ENCODE peak calls at places on chromosomes 3 and 15, in nine cellular contexts. One of them, this sample, is unnamed.

GRCh38 chr3:49869525-49870126 is at the start of gene CAMKV:
- DNase-seq in NCI-H1092: peak
- DNase-seq in hepatocyte: peak
- DNase-seq in stimulated activated CD4-positive, alpha-beta T cell treated with anti-CD3 and anti-CD28 coated beads, Interleukin-1b, Interleukin-23, amount 100 ng/mL, for 4 hours: no peak
- DNase-seq in activated B cell treated with CpG ODN at 0.5 μM for 24 hours: peak
- DNase-seq in kidney: no peak
- DNase-seq in NCI-H1105: no peak
- DNase-seq in kidney glomerular epithelial cell: no peak
- DNase-seq in kidney epithelial cell: no peak
- DNase-seq in this sample: no peak

GRCh38 chr3:149371001-149371722 is 6.3 kb downstream of the TM4SF1 start:
- DNase-seq in kidney: no peak
- DNase-seq in hepatocyte: peak
- DNase-seq in kidney glomerular epithelial cell: no peak
- DNase-seq in kidney epithelial cell: no peak
- DNase-seq in NCI-H1105: no peak
- DNase-seq in stimulated activated CD4-positive, alpha-beta T cell treated with anti-CD3 and anti-CD28 coated beads, Interleukin-1b, Interleukin-23, amount 100 ng/mL, for 4 hours: no peak
- DNase-seq in NCI-H1092: no peak
- DNase-seq in activated B cell treated with CpG ODN at 0.5 μM for 24 hours: no peak
- DNase-seq in this sample: no peak

GRCh38 chr15:68492855-68493254 is 60.9 kb upstream of the ITGA11 start:
- DNase-seq in kidney glomerular epithelial cell: peak
- DNase-seq in NCI-H1105: no peak
- DNase-seq in kidney epithelial cell: no peak
- DNase-seq in hepatocyte: no peak
- DNase-seq in activated B cell treated with CpG ODN at 0.5 μM for 24 hours: no peak
- DNase-seq in kidney: no peak
- DNase-seq in stimulated activated CD4-positive, alpha-beta T cell treated with anti-CD3 and anti-CD28 coated beads, Interleukin-1b, Interleukin-23, amount 100 ng/mL, for 4 hours: no peak
- DNase-seq in NCI-H1092: no peak
- DNase-seq in this sample: no peak

GRCh38 chr15:42157981-42158765 is 1.7 kb upstream of the PLA2G4F start:
- DNase-seq in activated B cell treated with CpG ODN at 0.5 μM for 24 hours: no peak
- DNase-seq in NCI-H1092: no peak
- DNase-seq in hepatocyte: no peak
- DNase-seq in NCI-H1105: no peak
- DNase-seq in kidney glomerular epithelial cell: peak
- DNase-seq in kidney epithelial cell: no peak
- DNase-seq in stimulated activated CD4-positive, alpha-beta T cell treated with anti-CD3 and anti-CD28 coated beads, Interleukin-1b, Interleukin-23, amount 100 ng/mL, for 4 hours: no peak
- DNase-seq in kidney: no peak
- DNase-seq in this sample: no peak

GRCh38 chr3:109050591-109051167 is 67.3 kb downstream of the MORC1 start:
- DNase-seq in NCI-H1105: no peak
- DNase-seq in stimulated activated CD4-positive, alpha-beta T cell treated with anti-CD3 and anti-CD28 coated beads, Interleukin-1b, Interleukin-23, amount 100 ng/mL, for 4 hours: no peak
- DNase-seq in NCI-H1092: no peak
- DNase-seq in activated B cell treated with CpG ODN at 0.5 μM for 24 hours: no peak
- DNase-seq in kidney epithelial cell: no peak
- DNase-seq in kidney glomerular epithelial cell: peak
- DNase-seq in kidney: no peak
- DNase-seq in hepatocyte: peak
- DNase-seq in this sample: peak

GRCh38 chr15:76109046-76109445 is 49.3 kb downstream of the TMEM266 start:
- DNase-seq in NCI-H1092: no peak
- DNase-seq in kidney: no peak
- DNase-seq in kidney glomerular epithelial cell: no peak
- DNase-seq in kidney epithelial cell: no peak
- DNase-seq in stimulated activated CD4-positive, alpha-beta T cell treated with anti-CD3 and anti-CD28 coated beads, Interleukin-1b, Interleukin-23, amount 100 ng/mL, for 4 hours: no peak
- DNase-seq in activated B cell treated with CpG ODN at 0.5 μM for 24 hours: no peak
- DNase-seq in NCI-H1105: no peak
- DNase-seq in hepatocyte: no peak
- DNase-seq in this sample: no peak

GRCh38 chr3:102460579-102460978 is 25.8 kb downstream of the ZPLD1 start:
- DNase-seq in NCI-H1092: no peak
- DNase-seq in activated B cell treated with CpG ODN at 0.5 μM for 24 hours: no peak
- DNase-seq in kidney epithelial cell: no peak
- DNase-seq in kidney: no peak
- DNase-seq in NCI-H1105: no peak
- DNase-seq in kidney glomerular epithelial cell: no peak
- DNase-seq in hepatocyte: no peak
- DNase-seq in stimulated activated CD4-positive, alpha-beta T cell treated with anti-CD3 and anti-CD28 coated beads, Interleukin-1b, Interleukin-23, amount 100 ng/mL, for 4 hours: no peak
- DNase-seq in this sample: no peak

GRCh38 chr15:65421360-65422215 is 1.2 kb downstream of the IGDCC4 start:
- DNase-seq in hepatocyte: peak
- DNase-seq in kidney glomerular epithelial cell: no peak
- DNase-seq in kidney: no peak
- DNase-seq in activated B cell treated with CpG ODN at 0.5 μM for 24 hours: no peak
- DNase-seq in NCI-H1092: no peak
- DNase-seq in kidney epithelial cell: no peak
- DNase-seq in NCI-H1105: peak
- DNase-seq in stimulated activated CD4-positive, alpha-beta T cell treated with anti-CD3 and anti-CD28 coated beads, Interleukin-1b, Interleukin-23, amount 100 ng/mL, for 4 hours: no peak
- DNase-seq in this sample: peak

GRCh38 chr3:168864107-168865021 is 768.6 kb upstream of the GOLIM4 start:
- DNase-seq in activated B cell treated with CpG ODN at 0.5 μM for 24 hours: no peak
- DNase-seq in kidney epithelial cell: no peak
- DNase-seq in kidney glomerular epithelial cell: no peak
- DNase-seq in hepatocyte: no peak
- DNase-seq in stimulated activated CD4-positive, alpha-beta T cell treated with anti-CD3 and anti-CD28 coated beads, Interleukin-1b, Interleukin-23, amount 100 ng/mL, for 4 hours: no peak
- DNase-seq in NCI-H1105: no peak
- DNase-seq in NCI-H1092: no peak
- DNase-seq in kidney: no peak
- DNase-seq in this sample: no peak

GRCh38 chr3:122583770-122584169 is 6.3 kb downstream of the PARP15 start:
- DNase-seq in NCI-H1105: no peak
- DNase-seq in kidney: no peak
- DNase-seq in kidney epithelial cell: no peak
- DNase-seq in NCI-H1092: no peak
- DNase-seq in hepatocyte: no peak
- DNase-seq in activated B cell treated with CpG ODN at 0.5 μM for 24 hours: no peak
- DNase-seq in stimulated activated CD4-positive, alpha-beta T cell treated with anti-CD3 and anti-CD28 coated beads, Interleukin-1b, Interleukin-23, amount 100 ng/mL, for 4 hours: no peak
- DNase-seq in kidney glomerular epithelial cell: no peak
- DNase-seq in this sample: no peak

GRCh38 chr15:56295433-56295832 is 51.8 kb upstream of the RFX7 start:
- DNase-seq in kidney glomerular epithelial cell: no peak
- DNase-seq in activated B cell treated with CpG ODN at 0.5 μM for 24 hours: no peak
- DNase-seq in NCI-H1092: no peak
- DNase-seq in stimulated activated CD4-positive, alpha-beta T cell treated with anti-CD3 and anti-CD28 coated beads, Interleukin-1b, Interleukin-23, amount 100 ng/mL, for 4 hours: no peak
- DNase-seq in NCI-H1105: no peak
- DNase-seq in kidney epithelial cell: no peak
- DNase-seq in kidney: no peak
- DNase-seq in hepatocyte: no peak
- DNase-seq in this sample: no peak

GRCh38 chr15:51775967-51776816 is 24.8 kb downstream of the TMOD2 start:
- DNase-seq in kidney epithelial cell: no peak
- DNase-seq in hepatocyte: peak
- DNase-seq in stimulated activated CD4-positive, alpha-beta T cell treated with anti-CD3 and anti-CD28 coated beads, Interleukin-1b, Interleukin-23, amount 100 ng/mL, for 4 hours: no peak
- DNase-seq in kidney glomerular epithelial cell: peak
- DNase-seq in NCI-H1092: no peak
- DNase-seq in kidney: no peak
- DNase-seq in NCI-H1105: no peak
- DNase-seq in activated B cell treated with CpG ODN at 0.5 μM for 24 hours: no peak
- DNase-seq in this sample: peak

GRCh38 chr3:27910456-27910855 is 188.3 kb upstream of the EOMES start:
- DNase-seq in stimulated activated CD4-positive, alpha-beta T cell treated with anti-CD3 and anti-CD28 coated beads, Interleukin-1b, Interleukin-23, amount 100 ng/mL, for 4 hours: no peak
- DNase-seq in kidney glomerular epithelial cell: no peak
- DNase-seq in hepatocyte: no peak
- DNase-seq in kidney epithelial cell: no peak
- DNase-seq in NCI-H1105: no peak
- DNase-seq in activated B cell treated with CpG ODN at 0.5 μM for 24 hours: no peak
- DNase-seq in NCI-H1092: no peak
- DNase-seq in kidney: no peak
- DNase-seq in this sample: no peak